ENCODE peak calls at places on chromosome 1, in four cellular contexts. One of them, this sample, is unnamed.

GRCh38 chr1:161166669-161167548 is 683 bp downstream of the PPOX start:
- DNase-seq in IMR-90: no peak
- DNase-seq in H9: peak; percentile 52
- DNase-seq in neuronal stem cell: no peak
- DNase-seq in this sample: peak; percentile 74

GRCh38 chr1:65477414-65478378 is 57.2 kb downstream of the LEPR start:
- DNase-seq in neuronal stem cell: no peak
- DNase-seq in IMR-90: no peak
- DNase-seq in H9: no peak
- DNase-seq in this sample: no peak

GRCh38 chr1:39812913-39813312 is 24.2 kb upstream of the BMP8B start:
- DNase-seq in IMR-90: no peak
- DNase-seq in H9: no peak
- DNase-seq in neuronal stem cell: no peak
- DNase-seq in this sample: no peak

GRCh38 chr1:235898126-235898525 is 31.4 kb upstream of the LYST start:
- DNase-seq in IMR-90: no peak
- DNase-seq in neuronal stem cell: no peak
- DNase-seq in H9: no peak
- DNase-seq in this sample: no peak

GRCh38 chr1:92848201-92848600 is 16.4 kb downstream of the RPL5 start:
- DNase-seq in neuronal stem cell: no peak
- DNase-seq in H9: no peak
- DNase-seq in IMR-90: no peak
- DNase-seq in this sample: no peak

GRCh38 chr1:209768354-209768774 is 12.5 kb downstream of the TRAF3IP3 start:
- DNase-seq in H9: no peak
- DNase-seq in IMR-90: no peak
- DNase-seq in neuronal stem cell: no peak
- DNase-seq in this sample: no peak

GRCh38 chr1:169119405-169119804 is 12.9 kb downstream of the ATP1B1 start:
- DNase-seq in H9: no peak
- DNase-seq in neuronal stem cell: no peak
- DNase-seq in IMR-90: peak; percentile 80
- DNase-seq in this sample: no peak

GRCh38 chr1:36128126-36128904 is 3.3 kb upstream of the COL8A2 start:
- DNase-seq in neuronal stem cell: no peak
- DNase-seq in IMR-90: peak; percentile 53
- DNase-seq in H9: no peak
- DNase-seq in this sample: no peak

GRCh38 chr1:86380257-86380861 is 15.8 kb downstream of the ODF2L start:
- DNase-seq in neuronal stem cell: peak; percentile 45
- DNase-seq in IMR-90: peak; percentile 86
- DNase-seq in H9: no peak
- DNase-seq in this sample: peak; percentile 70

GRCh38 chr1:180551997-180552396 is 6.8 kb upstream of the OVAAL start:
- DNase-seq in H9: no peak
- DNase-seq in neuronal stem cell: no peak
- DNase-seq in IMR-90: no peak
- DNase-seq in this sample: no peak

GRCh38 chr1:118960567-118961136 is 27.5 kb downstream of the TBX15 start:
- DNase-seq in IMR-90: no peak
- DNase-seq in H9: no peak
- DNase-seq in neuronal stem cell: no peak
- DNase-seq in this sample: no peak

GRCh38 chr1:118958937-118959631 is 29.1 kb downstream of the TBX15 start:
- DNase-seq in neuronal stem cell: no peak
- DNase-seq in H9: no peak
- DNase-seq in IMR-90: no peak
- DNase-seq in this sample: no peak

GRCh38 chr1:118958140-118958539 is 30.0 kb downstream of the TBX15 start:
- DNase-seq in IMR-90: no peak
- DNase-seq in H9: no peak
- DNase-seq in neuronal stem cell: no peak
- DNase-seq in this sample: no peak

GRCh38 chr1:118961156-118961555 is 27.0 kb downstream of the TBX15 start:
- DNase-seq in IMR-90: no peak
- DNase-seq in neuronal stem cell: no peak
- DNase-seq in H9: no peak
- DNase-seq in this sample: no peak

GRCh38 chr1:118960026-118960561 is 28.0 kb downstream of the TBX15 start:
- DNase-seq in H9: peak; percentile 75
- DNase-seq in IMR-90: no peak
- DNase-seq in neuronal stem cell: no peak
- DNase-seq in this sample: no peak
- H2BK5ac ChIP-seq in H9: no peak overlapping the region
- H2BK5ac ChIP-seq in IMR-90: no peak overlapping the region
- H2BK5ac ChIP-seq in neuronal stem cell: no peak overlapping the region
- H2BK5ac ChIP-seq in this sample: no peak overlapping the region

DNA sequence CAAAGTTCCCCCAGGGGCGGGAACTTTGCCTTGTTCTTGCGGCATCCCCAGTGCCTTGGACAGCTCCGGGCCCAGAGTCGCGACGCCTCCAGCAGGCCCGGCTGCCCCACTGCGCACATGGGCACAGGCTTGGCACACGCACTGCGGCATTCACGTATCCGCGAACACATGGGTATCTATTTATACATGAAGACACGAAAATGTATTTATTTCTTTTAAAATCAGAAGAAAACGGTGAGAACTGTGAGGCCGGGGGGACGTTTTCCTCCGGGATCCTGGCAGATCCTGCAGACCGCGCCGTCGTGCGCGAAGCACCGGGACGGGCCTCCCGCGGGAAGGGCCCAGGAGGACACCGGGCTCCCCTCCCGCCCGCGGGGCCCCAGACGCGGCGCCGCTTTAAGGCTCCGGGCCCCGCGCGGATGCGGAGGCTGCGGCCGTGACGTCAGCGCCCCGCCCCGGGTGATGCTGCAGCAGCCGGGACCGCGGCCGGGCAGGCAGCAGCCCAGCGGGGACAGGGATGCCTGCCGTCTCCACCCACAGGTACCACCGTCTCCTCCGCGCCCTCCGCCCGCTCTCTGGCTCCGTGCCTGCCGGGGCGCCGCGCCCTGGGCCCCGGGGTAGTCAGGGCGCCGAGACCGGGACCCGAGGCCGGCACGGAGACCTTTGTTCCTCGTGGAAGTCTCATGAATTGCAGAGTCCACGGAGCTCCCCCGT is at the start of gene SLC45A1:
- DNase-seq in neuronal stem cell: peak; percentile 54
- DNase-seq in H9: peak; percentile 68
- DNase-seq in IMR-90: peak; percentile 57
- DNase-seq in this sample: peak; percentile 57
- H2BK15ac ChIP-seq in neuronal stem cell: peak within 1 kb of the TSS; percentile 90
- H2BK15ac ChIP-seq in H9: no peak within 1 kb of the TSS
- H2BK15ac ChIP-seq in IMR-90: peak within 1 kb of the TSS; percentile 77
- H2BK15ac ChIP-seq in this sample: no peak within 1 kb of the TSS

GRCh38 chr1:69568435-69569280 is 936 bp downstream of the LRRC7 start:
- DNase-seq in IMR-90: no peak
- DNase-seq in neuronal stem cell: peak; percentile 35
- DNase-seq in H9: peak; percentile 29
- DNase-seq in this sample: peak; percentile 10
- H3K18ac ChIP-seq in IMR-90: no peak overlapping the region
- H3K18ac ChIP-seq in neuronal stem cell: peak overlapping the region; percentile 89
- H3K18ac ChIP-seq in H9: no peak overlapping the region
- H3K18ac ChIP-seq in this sample: no peak overlapping the region

GRCh38 chr1:118254001-118254400 is 69.0 kb upstream of the SPAG17 start:
- DNase-seq in H9: no peak
- DNase-seq in IMR-90: no peak
- DNase-seq in neuronal stem cell: no peak
- DNase-seq in this sample: no peak

GRCh38 chr1:118250232-118250631 is 65.2 kb upstream of the SPAG17 start:
- DNase-seq in H9: no peak
- DNase-seq in IMR-90: no peak
- DNase-seq in neuronal stem cell: no peak
- DNase-seq in this sample: peak; percentile 55

GRCh38 chr1:118254483-118254882 is 69.5 kb upstream of the SPAG17 start:
- DNase-seq in neuronal stem cell: no peak
- DNase-seq in IMR-90: no peak
- DNase-seq in H9: no peak
- DNase-seq in this sample: peak; percentile 32

GRCh38 chr1:118249641-118250040 is 64.6 kb upstream of the SPAG17 start:
- DNase-seq in IMR-90: no peak
- DNase-seq in neuronal stem cell: no peak
- DNase-seq in H9: no peak
- DNase-seq in this sample: no peak

GRCh38 chr1:118253310-118253903 is 68.4 kb upstream of the SPAG17 start:
- DNase-seq in H9: no peak
- DNase-seq in IMR-90: no peak
- DNase-seq in neuronal stem cell: no peak
- DNase-seq in this sample: no peak
- H2BK5ac ChIP-seq in H9: no peak overlapping the region
- H2BK5ac ChIP-seq in IMR-90: no peak overlapping the region
- H2BK5ac ChIP-seq in neuronal stem cell: no peak overlapping the region
- H2BK5ac ChIP-seq in this sample: no peak overlapping the region

GRCh38 chr1:25989440-25989839 is 8.4 kb downstream of the PAFAH2 start:
- DNase-seq in H9: no peak
- DNase-seq in IMR-90: no peak
- DNase-seq in neuronal stem cell: no peak
- DNase-seq in this sample: no peak
- H2BK15ac ChIP-seq in H9: no peak overlapping the region
- H2BK15ac ChIP-seq in IMR-90: no peak overlapping the region
- H2BK15ac ChIP-seq in neuronal stem cell: no peak overlapping the region
- H2BK15ac ChIP-seq in this sample: no peak overlapping the region

DNA sequence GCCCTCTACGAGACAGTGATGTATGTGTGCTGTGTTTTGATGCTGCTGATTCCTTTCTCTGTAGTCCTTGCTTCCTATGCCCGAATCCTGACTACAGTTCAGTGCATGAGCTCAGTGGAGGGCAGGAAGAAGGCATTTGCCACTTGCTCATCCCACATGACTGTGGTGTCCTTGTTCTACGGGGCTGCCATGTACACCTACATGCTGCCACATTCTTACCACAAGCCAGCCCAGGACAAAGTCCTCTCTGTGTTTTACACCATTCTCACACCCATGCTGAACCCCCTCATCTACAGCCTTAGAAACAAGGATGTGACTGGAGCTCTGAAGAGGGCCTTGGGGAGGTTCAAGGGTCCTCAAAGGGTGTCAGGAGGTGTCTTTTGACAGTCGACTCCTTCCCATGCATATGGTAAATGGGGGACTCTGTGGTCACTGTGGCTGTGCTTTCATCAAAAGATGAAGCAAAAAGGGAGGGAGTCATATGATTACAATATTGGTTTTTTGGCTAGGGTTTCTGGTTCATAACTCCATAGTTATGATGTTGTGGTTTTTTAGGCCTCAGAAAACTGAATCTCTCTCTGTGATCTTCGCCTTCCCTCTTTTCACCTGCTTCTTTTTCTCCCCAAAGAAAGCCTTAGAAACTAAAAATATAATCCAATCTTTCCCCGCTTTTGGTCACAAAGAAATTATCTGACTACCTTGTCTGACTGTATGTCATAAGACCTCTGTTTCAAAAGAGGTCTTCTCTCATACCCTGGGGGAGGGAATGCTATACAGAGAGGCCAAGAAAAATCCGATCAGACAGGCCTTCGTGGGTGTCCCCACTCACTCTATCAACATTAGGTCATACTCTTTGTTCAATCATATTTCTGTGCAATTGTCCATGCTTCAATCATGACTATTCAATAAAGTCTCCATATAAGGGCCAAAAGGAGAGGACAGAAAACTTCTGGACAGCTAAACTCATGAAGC is 4.2 kb downstream of the OR2T1 start:
- DNase-seq in neuronal stem cell: no peak
- DNase-seq in IMR-90: no peak
- DNase-seq in H9: no peak
- DNase-seq in this sample: no peak
- H3K18ac ChIP-seq in neuronal stem cell: no peak overlapping the region
- H3K18ac ChIP-seq in IMR-90: no peak overlapping the region
- H3K18ac ChIP-seq in H9: no peak overlapping the region
- H3K18ac ChIP-seq in this sample: no peak overlapping the region